ENCODE peak calls at places on chromosomes 3 and 15, in seven cellular contexts. T is neuronal stem cell; I is dorsolateral prefrontal cortex; A is CD4-positive, alpha-beta memory T cell; V is OCI-LY7; Q is sigmoid colon; O is HCT116. N is an unnamed sample.

GRCh38 chr15:46304320-46304719 is 669.5 kb downstream of the SQOR start:
- DNase-seq in V (peak), T (no peak), Q (no peak), O (no peak), A (no peak), I (no peak), N (peak)

GRCh38 chr3:168844502-168845482 is 749.1 kb upstream of the GOLIM4 start:
- DNase-seq in T (no peak), V (no peak), A (no peak), Q (no peak), O (no peak), I (no peak), N (no peak)

GRCh38 chr15:31280037-31280830 is 46.4 kb upstream of the KLF13 start:
- DNase-seq in I (peak), V (no peak), A (no peak), Q (peak), T (no peak), O (no peak), N (peak)

GRCh38 chr15:91882858-91883586 is 29.5 kb downstream of the SLCO3A1 start:
- DNase-seq in O (no peak), T (no peak), A (no peak), Q (no peak), V (no peak), I (no peak), N (no peak)

GRCh38 chr15:68055224-68055705 is 1.1 kb downstream of the PIAS1 start:
- DNase-seq in V (peak), I (no peak), T (no peak), Q (no peak), O (no peak), A (peak), N (no peak)

GRCh38 chr3:183435701-183436100 is 7.3 kb upstream of the MCF2L2 start:
- DNase-seq in I (no peak), O (no peak), A (no peak), T (no peak), Q (no peak), V (peak), N (no peak)

GRCh38 chr3:9014189-9014588 is 50.9 kb upstream of the RAD18 start:
- DNase-seq in O (no peak), T (no peak), V (no peak), A (no peak), I (no peak), Q (no peak), N (no peak)

GRCh38 chr3:78986702-78987101 is 781.1 kb downstream of the ROBO1 start:
- DNase-seq in V (no peak), T (peak), O (no peak), Q (no peak), I (no peak), A (no peak), N (no peak)

GRCh38 chr15:87954783-87955182 is 301.8 kb downstream of the NTRK3 start:
- DNase-seq in Q (no peak), A (no peak), T (no peak), V (no peak), I (no peak), O (no peak), N (no peak)

GRCh38 chr15:40249477-40250303 is 10.8 kb downstream of the PAK6 start:
- DNase-seq in I (no peak), V (no peak), Q (no peak), O (no peak), A (no peak), T (no peak), N (peak)

GRCh38 chr3:72158639-72159005 is 373.7 kb upstream of the PROK2 start:
- DNase-seq in Q (no peak), V (no peak), I (no peak), O (no peak), T (no peak), A (no peak), N (peak)

GRCh38 chr15:77295446-77295845 is 124.5 kb downstream of the PEAK1 start:
- DNase-seq in Q (no peak), A (no peak), T (no peak), I (no peak), O (no peak), V (no peak), N (no peak)

GRCh38 chr3:113773381-113773780 is 26.5 kb downstream of the ATP6V1A start:
- DNase-seq in A (no peak), Q (no peak), I (no peak), T (no peak), V (no peak), O (no peak), N (no peak)

GRCh38 chr3:136251511-136251910 is 1.4 kb downstream of the PCCB start:
- DNase-seq in O (no peak), V (peak), T (no peak), A (no peak), Q (no peak), I (no peak), N (no peak)

GRCh38 chr15:45594322-45594721 is 7.1 kb downstream of the BLOC1S6 start:
- DNase-seq in Q (no peak), O (no peak), V (no peak), A (no peak), I (no peak), T (no peak), N (no peak)

GRCh38 chr3:169244119-169244864 is 419.2 kb downstream of the MECOM start:
- DNase-seq in A (no peak), Q (no peak), T (no peak), I (no peak), V (no peak), O (no peak), N (no peak)

GRCh38 chr15:91706366-91707032 is 147.0 kb upstream of the SLCO3A1 start:
- DNase-seq in T (peak), Q (peak), I (peak), A (peak), V (peak), O (peak), N (peak)

GRCh38 chr15:89781891-89782618 is 5.9 kb downstream of the MESP2 start:
- DNase-seq in T (no peak), O (peak), V (no peak), I (no peak), A (no peak), Q (no peak), N (peak)

GRCh38 chr3:100260081-100260684 is 609 bp upstream of the TBC1D23 start:
- DNase-seq in A (no peak), O (no peak), Q (peak), I (no peak), V (no peak), T (peak), N (peak)

GRCh38 chr15:29270169-29270955 is 740 bp upstream of the NSMCE3 start:
- DNase-seq in O (no peak), I (no peak), A (peak), T (no peak), Q (no peak), V (peak), N (peak)

GRCh38 chr15:92393287-92393993 is at the start of gene ST8SIA2:
- DNase-seq in I (no peak), O (no peak), A (no peak), Q (no peak), T (peak), V (no peak), N (peak)

GRCh38 chr3:194888916-194889315 is 203.2 kb downstream of the FAM43A start:
- DNase-seq in O (no peak), I (no peak), V (no peak), T (no peak), A (no peak), Q (no peak), N (no peak)

GRCh38 chr3:149999421-149999820 is 28.7 kb upstream of the PFN2 start:
- DNase-seq in I (no peak), V (no peak), Q (no peak), T (no peak), O (no peak), A (no peak), N (no peak)

GRCh38 chr15:52678468-52679231 is 538 bp downstream of the ATOSA start:
- DNase-seq in V (peak), I (peak), T (peak), Q (peak), O (no peak), A (peak), N (peak)

GRCh38 chr15:63718590-63719035 is 115.1 kb downstream of the HERC1 start:
- DNase-seq in V (no peak), T (no peak), A (no peak), I (no peak), Q (no peak), O (no peak), N (no peak)

GRCh38 chr3:15903776-15904720 is 106.3 kb upstream of the ANKRD28 start:
- DNase-seq in A (no peak), T (no peak), Q (no peak), V (no peak), I (no peak), O (no peak), N (no peak)

GRCh38 chr3:32870373-32871091 is 52.7 kb downstream of the TRIM71 start:
- DNase-seq in T (no peak), A (no peak), Q (no peak), O (no peak), I (no peak), V (no peak), N (no peak)

GRCh38 chr3:195715583-195716266 is 5.1 kb upstream of the MUC20 start:
- DNase-seq in O (peak), I (no peak), V (no peak), T (no peak), Q (no peak), A (no peak), N (peak)

GRCh38 chr3:77460326-77460725 is 420.4 kb downstream of the ROBO2 start:
- DNase-seq in I (no peak), A (no peak), V (no peak), Q (no peak), O (no peak), T (no peak), N (no peak)

GRCh38 chr15:69941931-69942471 is 155.7 kb downstream of the TLE3 start:
- DNase-seq in Q (no peak), I (no peak), T (no peak), O (no peak), V (no peak), A (no peak), N (no peak)

DNA sequence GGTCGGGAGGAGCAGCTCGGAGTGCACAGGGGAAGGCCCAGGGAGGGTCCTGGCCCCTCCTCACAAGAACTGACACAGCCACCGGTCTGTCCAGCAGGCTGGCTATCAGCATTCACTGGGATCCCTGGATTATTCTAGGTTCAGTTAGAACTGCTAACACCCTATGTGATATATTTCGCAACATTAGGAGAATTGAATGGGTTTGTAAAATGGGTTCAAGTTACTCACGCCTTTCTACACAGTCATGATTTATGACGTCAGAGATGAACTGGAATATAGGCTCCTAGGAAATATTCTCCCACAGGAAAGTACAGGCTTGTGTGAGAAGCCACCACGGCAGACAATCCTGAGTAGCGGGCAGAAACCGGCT is 972 bp upstream of the BSN start:
- DNase-seq in A (no peak), V (no peak), Q (no peak), T (no peak), O (no peak), I (no peak), N (no peak)
- H3K4me3 ChIP-seq in A (no peak), V (peak), Q (no peak), T (peak), O (peak), I (peak), N (peak)

GRCh38 chr3:13877911-13878710 is 1.8 kb downstream of the WNT7A start:
- DNase-seq in Q (no peak), T (peak), V (no peak), I (no peak), A (no peak), O (no peak), N (peak)
- H3K4me3 ChIP-seq in Q (no peak), T (peak), V (no peak), I (peak), A (peak), O (peak), N (peak)

GRCh38 chr3:118988198-118988842 is 46.3 kb downstream of the IGSF11 start:
- DNase-seq in Q (no peak), V (no peak), I (no peak), A (no peak), T (no peak), O (no peak), N (no peak)

GRCh38 chr3:118986734-118987133 is 47.9 kb downstream of the IGSF11 start:
- DNase-seq in V (no peak), A (no peak), Q (no peak), O (no peak), I (no peak), T (no peak), N (no peak)

GRCh38 chr3:118991775-118992174 is 42.9 kb downstream of the IGSF11 start:
- DNase-seq in O (no peak), T (no peak), I (no peak), A (no peak), Q (no peak), V (no peak), N (no peak)

GRCh38 chr3:118987466-118987865 is 47.2 kb downstream of the IGSF11 start:
- DNase-seq in I (peak), T (no peak), V (no peak), O (no peak), Q (peak), A (no peak), N (no peak)

GRCh38 chr3:118990818-118991560 is 43.7 kb downstream of the IGSF11 start:
- DNase-seq in Q (no peak), V (no peak), O (no peak), I (no peak), A (no peak), T (no peak), N (peak)
- H3K4me3 ChIP-seq in Q (no peak), V (no peak), O (no peak), I (peak), A (no peak), T (no peak), N (no peak)

DNA sequence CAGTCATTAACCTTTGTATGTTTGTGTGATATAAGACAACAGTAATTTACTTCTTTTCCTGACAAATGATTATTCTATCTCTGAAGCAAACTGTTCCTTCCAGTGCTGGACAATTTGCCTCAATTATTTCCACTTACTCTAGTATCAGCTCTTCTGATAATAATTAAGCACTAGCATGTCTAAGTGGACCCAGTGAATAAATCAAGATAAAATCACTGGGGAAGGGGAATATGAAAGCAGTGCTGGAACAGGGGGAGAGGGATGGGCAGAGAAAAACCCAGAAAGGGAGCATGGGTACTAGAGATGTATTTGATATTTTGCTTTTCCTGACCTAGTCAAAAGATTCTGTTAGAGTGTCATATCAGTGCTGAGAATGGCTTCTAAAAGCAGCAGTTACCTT is 54.2 kb downstream of the SYN2 start:
- DNase-seq in I (no peak), T (no peak), V (no peak), O (no peak), Q (no peak), A (no peak), N (no peak)
- H3K4me3 ChIP-seq in I (no peak), T (no peak), V (no peak), O (no peak), Q (no peak), A (no peak), N (no peak)

DNA sequence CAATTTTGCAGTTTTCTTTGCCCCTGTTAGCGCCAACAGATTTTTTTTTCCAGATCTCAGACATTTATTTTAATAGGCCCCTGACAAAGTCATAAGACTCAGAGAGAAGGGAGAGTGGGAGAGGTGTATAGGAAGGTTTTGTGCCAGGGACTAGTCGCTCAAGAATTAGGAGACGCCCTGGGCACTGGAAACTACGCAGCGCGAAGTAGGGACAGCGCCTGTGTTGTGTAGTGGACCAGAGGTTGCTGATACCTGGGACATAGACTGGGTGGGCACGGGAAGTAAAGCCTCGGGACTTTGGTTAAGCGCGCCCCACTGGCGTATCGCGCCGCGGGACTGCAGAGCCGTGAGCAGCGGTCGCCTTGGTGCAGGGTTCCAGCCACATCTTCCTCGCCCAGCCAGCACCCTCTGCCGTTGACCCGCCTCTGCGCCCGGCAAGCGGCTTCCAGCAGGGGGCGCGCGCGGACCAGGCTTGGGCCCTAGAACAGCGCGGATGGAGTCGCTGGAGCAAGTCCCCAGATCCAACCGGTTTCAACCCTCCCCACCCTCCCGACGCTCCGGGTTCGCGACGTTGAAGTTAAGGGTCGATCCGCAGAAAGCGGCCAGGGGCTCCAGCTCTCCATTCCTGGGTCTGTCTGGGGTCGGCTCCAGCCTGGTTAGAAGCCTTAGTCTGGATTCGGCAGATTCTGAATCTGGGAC is 3.0 kb upstream of the ISLR2 start:
- DNase-seq in I (peak), A (peak), T (peak), O (peak), Q (peak), V (peak), N (peak)
- H3K4me3 ChIP-seq in I (peak), A (no peak), T (peak), O (peak), Q (peak), V (no peak), N (peak)

DNA sequence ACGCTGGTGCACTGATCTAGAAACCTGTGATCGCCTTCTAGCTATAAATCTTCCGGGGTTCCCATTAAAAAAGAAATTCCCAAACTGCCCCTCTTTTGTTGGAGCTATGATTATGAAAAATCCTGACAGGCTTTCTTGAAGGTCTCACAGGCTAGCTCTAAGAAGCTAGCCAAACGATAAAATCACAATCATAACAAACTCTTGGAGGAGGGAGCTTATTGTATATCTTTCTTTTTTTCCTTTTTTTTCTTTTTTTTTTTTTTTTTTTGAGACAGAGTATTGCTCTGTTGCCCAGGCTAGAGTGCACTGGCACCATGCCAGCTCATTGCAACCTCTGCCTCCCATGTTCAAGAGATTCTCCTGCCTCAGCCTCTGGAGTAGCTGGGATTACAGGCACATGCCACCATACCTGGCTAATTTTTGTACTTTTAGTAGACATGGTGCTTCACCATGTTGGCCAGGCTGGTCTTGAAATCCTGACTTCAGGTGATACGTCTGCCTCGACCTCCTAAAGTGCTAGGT is 72.0 kb downstream of the MYO1E start:
- DNase-seq in A (no peak), V (no peak), T (no peak), I (no peak), O (no peak), Q (no peak), N (no peak)
- H3K4me3 ChIP-seq in A (peak), V (peak), T (no peak), I (no peak), O (peak), Q (no peak), N (no peak)

DNA sequence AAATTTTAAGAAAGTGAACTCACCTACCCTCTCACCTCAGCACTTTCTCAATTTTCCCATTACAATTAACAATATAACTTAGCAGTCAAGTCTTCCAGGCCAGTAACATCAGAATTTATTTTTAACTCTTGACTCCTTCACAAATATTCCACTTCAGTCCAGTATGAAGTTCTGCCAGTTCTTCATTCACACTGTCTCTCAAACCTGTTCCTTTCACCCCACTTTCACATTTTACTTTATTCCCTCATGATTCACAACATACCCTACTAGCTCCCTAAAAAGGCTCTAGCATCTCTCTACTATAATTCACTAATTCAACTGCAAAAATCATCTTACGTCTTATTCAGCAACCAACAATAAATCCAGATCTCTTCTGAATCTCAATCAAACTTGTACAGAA is 3.8 kb downstream of the GSK3B start:
- DNase-seq in Q (no peak), O (no peak), T (no peak), I (no peak), A (no peak), V (no peak), N (no peak)
- H3K4me3 ChIP-seq in Q (no peak), O (no peak), T (peak), I (peak), A (peak), V (peak), N (no peak)

DNA sequence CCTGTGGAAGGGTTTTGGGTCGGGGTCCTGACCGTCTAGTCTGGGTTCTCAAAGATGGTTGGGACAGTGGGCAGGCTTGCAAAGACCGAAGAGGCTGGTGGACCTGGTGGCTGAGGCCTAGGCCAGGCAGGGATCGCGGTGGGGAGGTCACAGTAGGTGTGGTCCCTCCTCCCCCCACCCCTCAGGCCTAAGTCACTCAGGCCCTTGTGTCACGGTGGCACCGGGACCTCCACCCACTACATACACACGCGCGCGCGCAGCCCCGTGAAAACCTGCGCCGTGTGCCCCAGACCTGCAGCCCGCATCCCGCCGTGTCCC is 24.2 kb downstream of the SEC61A1 start:
- DNase-seq in O (no peak), A (no peak), I (no peak), Q (peak), T (no peak), V (no peak), N (no peak)
- H3K4me3 ChIP-seq in O (no peak), A (peak), I (peak), Q (peak), T (no peak), V (no peak), N (peak)

N was measured in H7.